ENCODE peak calls at places on chromosome 15, in five cellular contexts. H is heart left ventricle; D is stimulated activated naive B cell treated with anti-CD40 and anti-IgM and Interleukin-4, amounts not matched to agents 10 μg/mL and 1 μg/mL and 100 μg/mL, for 72 hours; N is activated CD4-positive, alpha-beta T cell treated with anti-CD3 and anti-CD28 coated beads, Interleukin-2, amount 50 U/mL, for 1 hour; M is cortex of kidney. I is an unnamed sample.

GRCh38 chr15:70431854-70432253 is 331.5 kb downstream of the UACA start:
- DNase-seq in M (no peak), H (no peak), D (no peak), N (no peak), I (no peak)

GRCh38 chr15:99100245-99101173 is 4.4 kb upstream of the SYNM start:
- DNase-seq in D (peak), H (peak), M (no peak), N (peak), I (peak)

GRCh38 chr15:76107169-76107568 is 47.4 kb downstream of the TMEM266 start:
- DNase-seq in N (no peak), M (no peak), H (no peak), D (no peak), I (no peak)

GRCh38 chr15:40157748-40158447 is 3.0 kb upstream of the BUB1B start:
- DNase-seq in H (no peak), N (no peak), M (no peak), D (no peak), I (no peak)

GRCh38 chr15:89501646-89502045 is 5.3 kb upstream of the RHCG start:
- DNase-seq in H (no peak), M (no peak), D (no peak), N (no peak), I (no peak)

GRCh38 chr15:68599560-68600071 is 20.8 kb downstream of the CORO2B start:
- DNase-seq in M (no peak), D (no peak), N (no peak), H (no peak), I (peak)

GRCh38 chr15:29698030-29698701 is 124.1 kb downstream of the TJP1 start:
- DNase-seq in H (no peak), N (no peak), D (no peak), M (no peak), I (no peak)

GRCh38 chr15:100919481-100920405 is 586 bp downstream of the LRRK1 start:
- DNase-seq in H (peak), D (no peak), N (no peak), M (no peak), I (peak)

GRCh38 chr15:39817892-39818291 is 35.3 kb upstream of the FSIP1 start:
- DNase-seq in D (no peak), M (no peak), N (no peak), H (no peak), I (no peak)

GRCh38 chr15:70495988-70496387 is 267.4 kb downstream of the UACA start:
- DNase-seq in D (no peak), H (peak), N (no peak), M (no peak), I (no peak)

GRCh38 chr15:92770641-92771040 is 115.1 kb upstream of the FAM174B start:
- DNase-seq in M (no peak), H (no peak), D (no peak), N (no peak), I (no peak)

GRCh38 chr15:40110866-40111550 is 2.3 kb upstream of the BMF start:
- DNase-seq in D (no peak), H (no peak), M (no peak), N (no peak), I (no peak)

GRCh38 chr15:79370716-79371115 is 59.8 kb downstream of the TMED3 start:
- DNase-seq in H (no peak), M (no peak), D (no peak), N (no peak), I (no peak)

GRCh38 chr15:77576538-77576937 is 56.2 kb downstream of the LINGO1 start:
- DNase-seq in D (no peak), N (no peak), H (no peak), M (no peak), I (no peak)

GRCh38 chr15:23565395-23566069 is at the start of gene MKRN3:
- DNase-seq in D (no peak), N (peak), M (no peak), H (no peak), I (peak)

GRCh38 chr15:40104296-40104864 is 4.3 kb downstream of the BMF start:
- DNase-seq in M (no peak), H (no peak), D (no peak), N (no peak), I (no peak)

GRCh38 chr15:88057836-88058235 is 198.7 kb downstream of the NTRK3 start:
- DNase-seq in M (no peak), H (no peak), N (no peak), D (no peak), I (no peak)

GRCh38 chr15:82680200-82681102 is 29.2 kb downstream of the AP3B2 start:
- DNase-seq in N (peak), D (peak), H (no peak), M (no peak), I (peak)